ENCODE peak calls at places on chromosomes 5 and 9, in seven cellular contexts. One of them, this sample, is unnamed.

GRCh38 chr9:136808075-136808780 is 480 bp downstream of the RABL6 start:
- DNase-seq in CD4-positive, alpha-beta memory T cell: no peak
- DNase-seq in dorsolateral prefrontal cortex: peak; percentile 48
- DNase-seq in pancreas: peak; percentile 75
- DNase-seq in adipocyte: peak; percentile 59
- DNase-seq in lower lobe of right lung: peak; percentile 62
- DNase-seq in astrocyte: no peak
- DNase-seq in this sample: no peak

GRCh38 chr5:10689391-10690081 is 71.5 kb downstream of the DAP start:
- DNase-seq in CD4-positive, alpha-beta memory T cell: no peak
- DNase-seq in dorsolateral prefrontal cortex: no peak
- DNase-seq in pancreas: no peak
- DNase-seq in adipocyte: peak; percentile 34
- DNase-seq in lower lobe of right lung: no peak
- DNase-seq in astrocyte: peak; percentile 53
- DNase-seq in this sample: peak; percentile 25

GRCh38 chr5:147860641-147861025 is 17.9 kb upstream of the SCGB3A2 start:
- DNase-seq in CD4-positive, alpha-beta memory T cell: no peak
- DNase-seq in dorsolateral prefrontal cortex: no peak
- DNase-seq in pancreas: no peak
- DNase-seq in adipocyte: no peak
- DNase-seq in lower lobe of right lung: no peak
- DNase-seq in astrocyte: no peak
- DNase-seq in this sample: no peak

GRCh38 chr9:113677569-113677968 is 198.5 kb upstream of the ZNF618 start:
- DNase-seq in CD4-positive, alpha-beta memory T cell: no peak
- DNase-seq in dorsolateral prefrontal cortex: no peak
- DNase-seq in pancreas: no peak
- DNase-seq in adipocyte: no peak
- DNase-seq in lower lobe of right lung: no peak
- DNase-seq in astrocyte: no peak
- DNase-seq in this sample: no peak

GRCh38 chr5:143220748-143221211 is 182.7 kb downstream of the NR3C1 start:
- DNase-seq in CD4-positive, alpha-beta memory T cell: peak; percentile 18
- DNase-seq in dorsolateral prefrontal cortex: no peak
- DNase-seq in pancreas: no peak
- DNase-seq in adipocyte: no peak
- DNase-seq in lower lobe of right lung: no peak
- DNase-seq in astrocyte: no peak
- DNase-seq in this sample: no peak

GRCh38 chr5:144142030-144142825 is 28.2 kb downstream of the YIPF5 start:
- DNase-seq in CD4-positive, alpha-beta memory T cell: peak; percentile 14
- DNase-seq in dorsolateral prefrontal cortex: no peak
- DNase-seq in pancreas: no peak
- DNase-seq in adipocyte: peak; percentile 82
- DNase-seq in lower lobe of right lung: no peak
- DNase-seq in astrocyte: peak; percentile 42
- DNase-seq in this sample: peak; percentile 22

GRCh38 chr5:92559743-92560142 is 1021.3 kb downstream of the NR2F1-AS1 start:
- DNase-seq in CD4-positive, alpha-beta memory T cell: no peak
- DNase-seq in dorsolateral prefrontal cortex: no peak
- DNase-seq in pancreas: no peak
- DNase-seq in adipocyte: peak; percentile 52
- DNase-seq in lower lobe of right lung: no peak
- DNase-seq in astrocyte: peak; percentile 86
- DNase-seq in this sample: peak; percentile 48

GRCh38 chr5:10543585-10544040 is 20.3 kb upstream of the ANKRD33B start:
- DNase-seq in CD4-positive, alpha-beta memory T cell: no peak
- DNase-seq in dorsolateral prefrontal cortex: no peak
- DNase-seq in pancreas: no peak
- DNase-seq in adipocyte: no peak
- DNase-seq in lower lobe of right lung: no peak
- DNase-seq in astrocyte: no peak
- DNase-seq in this sample: no peak

GRCh38 chr9:82539126-82539525 is 523.8 kb downstream of the RASEF start:
- DNase-seq in CD4-positive, alpha-beta memory T cell: no peak
- DNase-seq in dorsolateral prefrontal cortex: no peak
- DNase-seq in pancreas: no peak
- DNase-seq in adipocyte: no peak
- DNase-seq in lower lobe of right lung: no peak
- DNase-seq in astrocyte: no peak
- DNase-seq in this sample: no peak

GRCh38 chr9:131874447-131874846 is 134.6 kb upstream of the RAPGEF1 start:
- DNase-seq in CD4-positive, alpha-beta memory T cell: no peak
- DNase-seq in dorsolateral prefrontal cortex: no peak
- DNase-seq in pancreas: no peak
- DNase-seq in adipocyte: no peak
- DNase-seq in lower lobe of right lung: no peak
- DNase-seq in astrocyte: no peak
- DNase-seq in this sample: no peak

GRCh38 chr5:76855961-76856360 is 6.1 kb downstream of the S100Z start:
- DNase-seq in CD4-positive, alpha-beta memory T cell: peak; percentile 33
- DNase-seq in dorsolateral prefrontal cortex: no peak
- DNase-seq in pancreas: no peak
- DNase-seq in adipocyte: no peak
- DNase-seq in lower lobe of right lung: no peak
- DNase-seq in astrocyte: no peak
- DNase-seq in this sample: no peak

GRCh38 chr9:6243746-6244145 is 28.1 kb downstream of the IL33 start:
- DNase-seq in CD4-positive, alpha-beta memory T cell: no peak
- DNase-seq in dorsolateral prefrontal cortex: no peak
- DNase-seq in pancreas: no peak
- DNase-seq in adipocyte: peak; percentile 51
- DNase-seq in lower lobe of right lung: no peak
- DNase-seq in astrocyte: peak; percentile 59
- DNase-seq in this sample: no peak

GRCh38 chr9:21993007-21993406 is 1.2 kb downstream of the CDKN2A start:
- DNase-seq in CD4-positive, alpha-beta memory T cell: no peak
- DNase-seq in dorsolateral prefrontal cortex: no peak
- DNase-seq in pancreas: no peak
- DNase-seq in adipocyte: no peak
- DNase-seq in lower lobe of right lung: no peak
- DNase-seq in astrocyte: no peak
- DNase-seq in this sample: no peak
- H3K27me3 ChIP-seq in CD4-positive, alpha-beta memory T cell: peaks cover 4% of the 10 kb centered on the region
- H3K27me3 ChIP-seq in dorsolateral prefrontal cortex: peaks cover 44% of the 10 kb centered on the region
- H3K27me3 ChIP-seq in pancreas: peaks cover 4% of the 10 kb centered on the region
- H3K27me3 ChIP-seq in adipocyte: no peaks in the 10 kb centered on the region
- H3K27me3 ChIP-seq in lower lobe of right lung: peaks cover 45% of the 10 kb centered on the region
- H3K27me3 ChIP-seq in astrocyte: no peaks in the 10 kb centered on the region
- H3K27me3 ChIP-seq in this sample: no peaks in the 10 kb centered on the region

GRCh38 chr5:154466671-154467070 is 11.4 kb downstream of the HAND1 start:
- DNase-seq in CD4-positive, alpha-beta memory T cell: no peak
- DNase-seq in dorsolateral prefrontal cortex: no peak
- DNase-seq in pancreas: no peak
- DNase-seq in adipocyte: no peak
- DNase-seq in lower lobe of right lung: no peak
- DNase-seq in astrocyte: peak; percentile 25
- DNase-seq in this sample: no peak

GRCh38 chr5:154472871-154473580 is 5.0 kb downstream of the HAND1 start:
- DNase-seq in CD4-positive, alpha-beta memory T cell: no peak
- DNase-seq in dorsolateral prefrontal cortex: no peak
- DNase-seq in pancreas: no peak
- DNase-seq in adipocyte: no peak
- DNase-seq in lower lobe of right lung: no peak
- DNase-seq in astrocyte: peak; percentile 6
- DNase-seq in this sample: no peak

GRCh38 chr5:154470949-154471870 is 6.8 kb downstream of the HAND1 start:
- DNase-seq in CD4-positive, alpha-beta memory T cell: no peak
- DNase-seq in dorsolateral prefrontal cortex: no peak
- DNase-seq in pancreas: no peak
- DNase-seq in adipocyte: no peak
- DNase-seq in lower lobe of right lung: no peak
- DNase-seq in astrocyte: no peak
- DNase-seq in this sample: no peak

GRCh38 chr5:154467655-154468354 is 10.2 kb downstream of the HAND1 start:
- DNase-seq in CD4-positive, alpha-beta memory T cell: peak; percentile 62
- DNase-seq in dorsolateral prefrontal cortex: peak; percentile 71
- DNase-seq in pancreas: peak; percentile 95
- DNase-seq in adipocyte: peak; percentile 90
- DNase-seq in lower lobe of right lung: peak; percentile 84
- DNase-seq in astrocyte: no peak
- DNase-seq in this sample: peak; percentile 57

GRCh38 chr5:154470172-154470571 is 7.9 kb downstream of the HAND1 start:
- DNase-seq in CD4-positive, alpha-beta memory T cell: no peak
- DNase-seq in dorsolateral prefrontal cortex: no peak
- DNase-seq in pancreas: no peak
- DNase-seq in adipocyte: no peak
- DNase-seq in lower lobe of right lung: no peak
- DNase-seq in astrocyte: no peak
- DNase-seq in this sample: no peak
- H3K27me3 ChIP-seq in CD4-positive, alpha-beta memory T cell: peaks cover 42% of the 10 kb centered on the region
- H3K27me3 ChIP-seq in dorsolateral prefrontal cortex: peaks cover 32% of the 10 kb centered on the region
- H3K27me3 ChIP-seq in pancreas: peaks cover 6% of the 10 kb centered on the region
- H3K27me3 ChIP-seq in adipocyte: peaks cover 63% of the 10 kb centered on the region
- H3K27me3 ChIP-seq in lower lobe of right lung: peaks cover 68% of the 10 kb centered on the region
- H3K27me3 ChIP-seq in astrocyte: peaks cover 69% of the 10 kb centered on the region
- H3K27me3 ChIP-seq in this sample: peaks cover 57% of the 10 kb centered on the region

GRCh38 chr5:1779021-1779680 is 20.5 kb downstream of the MRPL36 start:
- DNase-seq in CD4-positive, alpha-beta memory T cell: no peak
- DNase-seq in dorsolateral prefrontal cortex: no peak
- DNase-seq in pancreas: peak; percentile 49
- DNase-seq in adipocyte: no peak
- DNase-seq in lower lobe of right lung: no peak
- DNase-seq in astrocyte: no peak
- DNase-seq in this sample: no peak
- H3K27me3 ChIP-seq in CD4-positive, alpha-beta memory T cell: no peaks in the 10 kb centered on the region
- H3K27me3 ChIP-seq in dorsolateral prefrontal cortex: no peaks in the 10 kb centered on the region
- H3K27me3 ChIP-seq in pancreas: no peaks in the 10 kb centered on the region
- H3K27me3 ChIP-seq in adipocyte: no peaks in the 10 kb centered on the region
- H3K27me3 ChIP-seq in lower lobe of right lung: no peaks in the 10 kb centered on the region
- H3K27me3 ChIP-seq in astrocyte: peaks cover 2% of the 10 kb centered on the region
- H3K27me3 ChIP-seq in this sample: no peaks in the 10 kb centered on the region

GRCh38 chr9:123614503-123615258 is 258.7 kb downstream of the CRB2 start:
- DNase-seq in CD4-positive, alpha-beta memory T cell: no peak
- DNase-seq in dorsolateral prefrontal cortex: no peak
- DNase-seq in pancreas: no peak
- DNase-seq in adipocyte: no peak
- DNase-seq in lower lobe of right lung: no peak
- DNase-seq in astrocyte: no peak
- DNase-seq in this sample: no peak
- H3K27me3 ChIP-seq in CD4-positive, alpha-beta memory T cell: no peaks in the 10 kb centered on the region
- H3K27me3 ChIP-seq in dorsolateral prefrontal cortex: no peaks in the 10 kb centered on the region
- H3K27me3 ChIP-seq in pancreas: no peaks in the 10 kb centered on the region
- H3K27me3 ChIP-seq in adipocyte: no peaks in the 10 kb centered on the region
- H3K27me3 ChIP-seq in lower lobe of right lung: no peaks in the 10 kb centered on the region
- H3K27me3 ChIP-seq in astrocyte: no peaks in the 10 kb centered on the region
- H3K27me3 ChIP-seq in this sample: no peaks in the 10 kb centered on the region

GRCh38 chr5:154517781-154518437 is 39.9 kb upstream of the HAND1 start:
- DNase-seq in CD4-positive, alpha-beta memory T cell: no peak
- DNase-seq in dorsolateral prefrontal cortex: no peak
- DNase-seq in pancreas: no peak
- DNase-seq in adipocyte: no peak
- DNase-seq in lower lobe of right lung: no peak
- DNase-seq in astrocyte: no peak
- DNase-seq in this sample: no peak
- H3K27me3 ChIP-seq in CD4-positive, alpha-beta memory T cell: no peaks in the 10 kb centered on the region
- H3K27me3 ChIP-seq in dorsolateral prefrontal cortex: no peaks in the 10 kb centered on the region
- H3K27me3 ChIP-seq in pancreas: no peaks in the 10 kb centered on the region
- H3K27me3 ChIP-seq in adipocyte: peaks cover 33% of the 10 kb centered on the region
- H3K27me3 ChIP-seq in lower lobe of right lung: peaks cover 27% of the 10 kb centered on the region
- H3K27me3 ChIP-seq in astrocyte: peaks cover 39% of the 10 kb centered on the region
- H3K27me3 ChIP-seq in this sample: peaks cover 23% of the 10 kb centered on the region

GRCh38 chr9:1055156-1055555 is 5.0 kb downstream of the DMRT2 start:
- DNase-seq in CD4-positive, alpha-beta memory T cell: no peak
- DNase-seq in dorsolateral prefrontal cortex: no peak
- DNase-seq in pancreas: no peak
- DNase-seq in adipocyte: no peak
- DNase-seq in lower lobe of right lung: no peak
- DNase-seq in astrocyte: no peak
- DNase-seq in this sample: no peak
- H3K27me3 ChIP-seq in CD4-positive, alpha-beta memory T cell: peaks cover 13% of the 10 kb centered on the region
- H3K27me3 ChIP-seq in dorsolateral prefrontal cortex: peaks cover 37% of the 10 kb centered on the region
- H3K27me3 ChIP-seq in pancreas: peaks cover 16% of the 10 kb centered on the region
- H3K27me3 ChIP-seq in adipocyte: no peaks in the 10 kb centered on the region
- H3K27me3 ChIP-seq in lower lobe of right lung: peaks cover 75% of the 10 kb centered on the region
- H3K27me3 ChIP-seq in astrocyte: peaks cover 40% of the 10 kb centered on the region
- H3K27me3 ChIP-seq in this sample: peaks cover 37% of the 10 kb centered on the region

DNA sequence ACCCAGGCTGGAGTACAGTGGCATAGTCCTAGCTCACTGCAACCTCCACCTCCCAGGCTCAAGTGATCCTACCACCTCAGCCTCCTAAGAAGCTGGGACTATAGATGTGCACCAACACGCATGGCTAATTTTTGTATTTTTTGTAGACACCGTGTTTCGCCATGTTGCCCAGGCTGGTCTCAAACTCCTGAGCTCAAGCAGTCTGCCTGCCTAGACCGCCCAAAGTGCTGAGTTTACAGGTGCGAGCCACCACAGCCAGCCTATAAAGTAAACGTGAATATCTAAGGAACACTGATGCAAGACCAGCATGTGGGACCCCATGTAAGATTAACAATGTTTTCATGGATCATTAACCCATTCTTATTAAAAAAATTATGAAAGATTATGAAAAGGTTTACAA is 15.9 kb downstream of the ANXA2R start:
- DNase-seq in CD4-positive, alpha-beta memory T cell: no peak
- DNase-seq in dorsolateral prefrontal cortex: no peak
- DNase-seq in pancreas: no peak
- DNase-seq in adipocyte: no peak
- DNase-seq in lower lobe of right lung: no peak
- DNase-seq in astrocyte: no peak
- DNase-seq in this sample: no peak
- H3K27me3 ChIP-seq in CD4-positive, alpha-beta memory T cell: no peaks in the 10 kb centered on the region
- H3K27me3 ChIP-seq in dorsolateral prefrontal cortex: peaks cover 28% of the 10 kb centered on the region
- H3K27me3 ChIP-seq in pancreas: peaks cover 7% of the 10 kb centered on the region
- H3K27me3 ChIP-seq in adipocyte: no peaks in the 10 kb centered on the region
- H3K27me3 ChIP-seq in lower lobe of right lung: peaks cover 21% of the 10 kb centered on the region
- H3K27me3 ChIP-seq in astrocyte: no peaks in the 10 kb centered on the region
- H3K27me3 ChIP-seq in this sample: no peaks in the 10 kb centered on the region